ENCODE peak calls at places on chromosome 1, in four cellular contexts. One of them, this sample, is unnamed.

GRCh38 chr1:221834698-221835538 is 93.0 kb upstream of the DUSP10 start:
- DNase-seq in GM12864: no peak
- DNase-seq in mesendoderm: peak
- DNase-seq in AG10803: no peak
- DNase-seq in this sample: no peak

GRCh38 chr1:70140894-70141293 is 64.5 kb downstream of the LRRC40 start:
- DNase-seq in GM12864: no peak
- DNase-seq in mesendoderm: peak
- DNase-seq in AG10803: peak
- DNase-seq in this sample: peak

GRCh38 chr1:203408485-203409229 is 57.7 kb upstream of the FMOD start:
- DNase-seq in GM12864: no peak
- DNase-seq in mesendoderm: peak
- DNase-seq in AG10803: peak
- DNase-seq in this sample: peak

GRCh38 chr1:173867753-173868265 is at the start of gene GAS5:
- DNase-seq in GM12864: peak
- DNase-seq in mesendoderm: peak
- DNase-seq in AG10803: peak
- DNase-seq in this sample: peak

GRCh38 chr1:24900486-24900849 is 29.6 kb downstream of the RUNX3 start:
- DNase-seq in GM12864: no peak
- DNase-seq in mesendoderm: no peak
- DNase-seq in AG10803: no peak
- DNase-seq in this sample: no peak

GRCh38 chr1:185652348-185652747 is 81.8 kb upstream of the HMCN1 start:
- DNase-seq in GM12864: no peak
- DNase-seq in mesendoderm: peak
- DNase-seq in AG10803: no peak
- DNase-seq in this sample: peak

GRCh38 chr1:207454046-207454964 is at the start of gene CR2:
- DNase-seq in GM12864: peak
- DNase-seq in mesendoderm: peak
- DNase-seq in AG10803: no peak
- DNase-seq in this sample: no peak

GRCh38 chr1:156123356-156124196 is 9.1 kb downstream of the LMNA start:
- DNase-seq in GM12864: no peak
- DNase-seq in mesendoderm: peak
- DNase-seq in AG10803: peak
- DNase-seq in this sample: peak

GRCh38 chr1:70685300-70686286 is 274.5 kb downstream of the CTH start:
- DNase-seq in GM12864: peak
- DNase-seq in mesendoderm: peak
- DNase-seq in AG10803: peak
- DNase-seq in this sample: peak

GRCh38 chr1:238537641-238538040 is 646.9 kb upstream of the ZP4 start:
- DNase-seq in GM12864: no peak
- DNase-seq in mesendoderm: no peak
- DNase-seq in AG10803: no peak
- DNase-seq in this sample: no peak

GRCh38 chr1:218342091-218342490 is 3.0 kb upstream of the TGFB2 start:
- DNase-seq in GM12864: no peak
- DNase-seq in mesendoderm: no peak
- DNase-seq in AG10803: no peak
- DNase-seq in this sample: no peak

GRCh38 chr1:71668059-71668458 is 587.2 kb upstream of the ZRANB2 start:
- DNase-seq in GM12864: no peak
- DNase-seq in mesendoderm: no peak
- DNase-seq in AG10803: no peak
- DNase-seq in this sample: no peak

GRCh38 chr1:211479624-211480023 is 12.3 kb downstream of the RD3 start:
- DNase-seq in GM12864: no peak
- DNase-seq in mesendoderm: no peak
- DNase-seq in AG10803: no peak
- DNase-seq in this sample: no peak

GRCh38 chr1:44817307-44817706 is 9.0 kb downstream of the BTBD19 start:
- DNase-seq in GM12864: no peak
- DNase-seq in mesendoderm: no peak
- DNase-seq in AG10803: no peak
- DNase-seq in this sample: no peak

GRCh38 chr1:162943627-162944026 is 82.7 kb upstream of the CCDC190 start:
- DNase-seq in GM12864: no peak
- DNase-seq in mesendoderm: no peak
- DNase-seq in AG10803: peak
- DNase-seq in this sample: peak

GRCh38 chr1:42999308-42999707 is 40.6 kb upstream of the SLC2A1 start:
- DNase-seq in GM12864: no peak
- DNase-seq in mesendoderm: no peak
- DNase-seq in AG10803: peak
- DNase-seq in this sample: no peak

GRCh38 chr1:199512037-199512710 is 515.3 kb upstream of the NR5A2 start:
- DNase-seq in GM12864: no peak
- DNase-seq in mesendoderm: peak
- DNase-seq in AG10803: no peak
- DNase-seq in this sample: peak

GRCh38 chr1:197618065-197618464 is 157.2 kb downstream of the DENND1B start:
- DNase-seq in GM12864: no peak
- DNase-seq in mesendoderm: no peak
- DNase-seq in AG10803: peak
- DNase-seq in this sample: peak

GRCh38 chr1:77857557-77857956 is 30.9 kb upstream of the NEXN start:
- DNase-seq in GM12864: no peak
- DNase-seq in mesendoderm: no peak
- DNase-seq in AG10803: peak
- DNase-seq in this sample: peak